ENCODE peak calls at places on chromosomes 13 and 19, in nine cellular contexts. V, K, Y, C, U, L, B, J and H are unnamed samples. For H3K27me3, the result is how much of the 10 kb centered on the place peaks cover.

GRCh38 chr13:30466841-30467252 is 1.1 kb upstream of the HMGB1 start:
- DNase-seq in B (no peak), J (no peak), U (no peak), K (no peak), Y (no peak), V (no peak), C (no peak), L (no peak), H (peak)

GRCh38 chr13:48892311-48892710 is 83.4 kb upstream of the FNDC3A start:
- DNase-seq in Y (no peak), J (no peak), V (no peak), C (no peak), K (peak), L (no peak), B (no peak), U (no peak), H (peak)

GRCh38 chr19:38321646-38322323 is 2.1 kb downstream of the KCNK6 start:
- DNase-seq in L (peak), J (peak), V (no peak), Y (no peak), C (no peak), K (peak), U (no peak), B (no peak), H (no peak)

GRCh38 chr19:5080030-5080644 is 111.2 kb downstream of the KDM4B start:
- DNase-seq in K (no peak), J (no peak), C (no peak), Y (no peak), L (no peak), B (peak), U (no peak), V (no peak), H (no peak)

GRCh38 chr19:15368798-15369593 is 10.6 kb downstream of the AKAP8 start:
- DNase-seq in V (no peak), K (no peak), J (no peak), C (no peak), U (no peak), B (peak), L (no peak), Y (no peak), H (no peak)

GRCh38 chr19:58544591-58545285 is 874 bp downstream of the TRIM28 start:
- DNase-seq in Y (no peak), B (no peak), L (no peak), J (no peak), K (peak), V (no peak), U (no peak), C (peak), H (no peak)

GRCh38 chr13:75430618-75431209 is 51.3 kb downstream of the TBC1D4 start:
- DNase-seq in K (no peak), L (no peak), J (no peak), U (no peak), B (no peak), Y (no peak), C (no peak), V (no peak), H (no peak)

GRCh38 chr13:41848435-41849255 is 112.3 kb downstream of the VWA8 start:
- DNase-seq in L (no peak), Y (no peak), J (no peak), K (peak), V (no peak), C (no peak), U (peak), B (no peak), H (no peak)

GRCh38 chr19:14519860-14520407 is 1.7 kb upstream of the DNAJB1 start:
- DNase-seq in C (no peak), U (no peak), B (no peak), Y (no peak), V (no peak), L (no peak), J (peak), K (peak), H (no peak)

GRCh38 chr13:54206601-54207000 is 1178.0 kb downstream of the OLFM4 start:
- DNase-seq in K (no peak), J (no peak), L (no peak), C (no peak), V (no peak), B (no peak), Y (no peak), U (no peak), H (no peak)

GRCh38 chr19:47247308-47247990 is 8.9 kb upstream of the CCDC9 start:
- DNase-seq in C (peak), K (peak), B (peak), Y (peak), U (peak), V (no peak), J (peak), L (peak), H (peak)

GRCh38 chr19:53945441-53945840 is 17.3 kb upstream of the CACNG8 start:
- DNase-seq in B (no peak), J (no peak), Y (no peak), K (peak), C (no peak), U (peak), L (no peak), V (peak), H (no peak)

GRCh38 chr13:71290963-71291937 is 575.8 kb downstream of the DACH1 start:
- DNase-seq in V (no peak), U (no peak), J (no peak), C (peak), B (no peak), Y (no peak), K (peak), L (no peak), H (peak)

GRCh38 chr13:64075543-64076271 is 2660.1 kb upstream of the PCDH20 start:
- DNase-seq in L (no peak), B (no peak), V (no peak), Y (no peak), K (no peak), J (no peak), C (no peak), U (no peak), H (no peak)

GRCh38 chr13:31725841-31726240 is 13.5 kb upstream of the RXFP2 start:
- DNase-seq in C (no peak), B (no peak), J (no peak), U (no peak), V (no peak), L (no peak), Y (no peak), K (no peak), H (no peak)

GRCh38 chr19:50568321-50569022 is at the start of gene LRRC4B:
- DNase-seq in C (no peak), K (peak), L (no peak), U (peak), Y (no peak), B (no peak), J (no peak), V (no peak), H (no peak)

GRCh38 chr13:20369886-20370361 is 137.8 kb upstream of the GJB6 start:
- DNase-seq in K (no peak), J (no peak), V (no peak), C (no peak), L (no peak), U (no peak), B (no peak), Y (no peak), H (peak)

GRCh38 chr13:65656740-65657329 is 1573.3 kb downstream of the PCDH9 start:
- DNase-seq in Y (no peak), U (no peak), V (no peak), C (no peak), L (no peak), J (no peak), K (peak), B (no peak), H (no peak)

GRCh38 chr19:49436381-49437017 is 4.8 kb downstream of the SLC17A7 start:
- DNase-seq in B (no peak), L (no peak), J (no peak), K (no peak), C (no peak), U (peak), V (no peak), Y (no peak), H (peak)

GRCh38 chr13:85434927-85435326 is 364.3 kb downstream of the SLITRK6 start:
- DNase-seq in B (no peak), L (no peak), K (no peak), U (no peak), C (no peak), V (no peak), Y (no peak), J (no peak), H (no peak)

GRCh38 chr13:33066329-33066728 is 50.1 kb downstream of the KL start:
- DNase-seq in K (no peak), J (no peak), B (no peak), U (no peak), C (no peak), Y (no peak), L (no peak), V (no peak), H (no peak)

GRCh38 chr19:10560154-10560553 is 5.7 kb downstream of the KRI1 start:
- DNase-seq in V (no peak), J (no peak), B (no peak), U (no peak), C (no peak), Y (no peak), L (no peak), K (no peak), H (no peak)

GRCh38 chr13:79767126-79767525 is 286.2 kb downstream of the NDFIP2 start:
- DNase-seq in V (no peak), J (no peak), B (no peak), U (no peak), Y (no peak), L (no peak), K (peak), C (no peak), H (no peak)

GRCh38 chr13:32587774-32588165 is 1.5 kb downstream of the PDS5B start:
- DNase-seq in B (no peak), Y (no peak), V (no peak), J (no peak), C (no peak), U (no peak), K (no peak), L (no peak), H (no peak)

GRCh38 chr13:77876176-77876575 is 42.5 kb downstream of the EDNRB start:
- DNase-seq in L (no peak), U (no peak), J (no peak), C (no peak), K (no peak), B (no peak), V (no peak), Y (no peak), H (no peak)

GRCh38 chr19:10086904-10087256 is 763 bp downstream of the SHFL start:
- DNase-seq in B (peak), Y (no peak), K (peak), V (no peak), C (no peak), U (no peak), J (peak), L (no peak), H (peak)

GRCh38 chr13:75569576-75569975 is 20.0 kb downstream of the UCHL3 start:
- DNase-seq in J (no peak), L (no peak), U (no peak), B (no peak), V (no peak), C (no peak), Y (no peak), K (no peak), H (no peak)

GRCh38 chr19:33303791-33304759 is 1.7 kb upstream of the CEBPA start:
- DNase-seq in J (peak), K (peak), U (no peak), L (no peak), B (peak), C (no peak), Y (no peak), V (no peak), H (no peak)

GRCh38 chr19:8654591-8655339 is 24.3 kb downstream of the NFILZ start:
- DNase-seq in B (peak), K (peak), V (no peak), L (peak), U (peak), Y (peak), J (peak), C (peak), H (peak)
- H3K4me3 ChIP-seq in B (no peak), K (no peak), V (no peak), L (peak), U (no peak), Y (no peak), J (no peak), C (peak), H (no peak)

DNA sequence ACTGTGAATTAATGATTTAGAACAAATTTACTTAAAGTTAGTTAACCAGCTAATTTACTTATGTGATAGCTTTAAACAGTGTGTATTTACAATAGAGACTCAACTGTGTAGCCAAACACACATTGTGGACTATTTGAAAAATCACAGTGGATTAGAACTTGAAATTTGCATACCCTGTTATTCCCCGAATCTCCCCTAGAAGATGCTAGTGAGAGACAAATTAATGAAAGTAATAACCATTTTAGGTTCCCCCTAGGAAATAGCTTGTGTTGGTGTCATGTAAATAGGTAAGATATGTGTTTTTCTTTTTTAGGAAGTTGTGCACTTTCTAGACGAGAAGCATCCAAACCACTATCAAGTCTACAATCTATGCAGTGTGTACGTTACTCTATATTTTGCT is 98.5 kb downstream of the C1QTNF9 start:
- DNase-seq in L (no peak), B (no peak), Y (no peak), K (no peak), J (no peak), U (no peak), C (no peak), V (no peak), H (no peak)
- TF ChIP-seq CTCF in L (no peak), B (no peak), Y (no peak), K (peak), J (no peak), U (peak), C (no peak), V (no peak), H (peak)

DNA sequence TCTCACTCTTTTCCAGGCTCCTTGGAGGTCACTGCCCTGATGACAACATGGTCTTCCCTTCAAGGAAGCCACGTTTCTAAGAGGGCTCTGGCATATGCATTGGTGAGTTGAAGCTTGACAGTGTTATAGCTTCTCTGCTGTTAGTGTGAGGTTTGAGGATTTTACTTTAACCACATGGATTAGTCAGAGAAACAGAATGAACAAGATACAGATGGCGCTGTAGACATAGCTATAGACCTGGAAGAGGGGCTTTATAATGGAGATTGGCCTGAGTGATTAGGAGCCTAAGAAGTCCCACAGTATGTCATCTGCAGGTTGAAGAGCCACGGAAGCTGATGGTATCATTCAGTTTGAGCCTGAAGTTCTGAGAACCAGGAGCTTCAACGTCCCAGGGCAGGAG is 18.4 kb upstream of the URI1 start:
- DNase-seq in L (no peak), U (no peak), C (no peak), J (no peak), V (no peak), Y (no peak), B (no peak), K (no peak), H (no peak)
- H3K27me3 ChIP-seq in L (under half), U (under half), C (under half), J (under half), V (under half), Y (under half), B (under half), K (under half), H (under half)

DNA sequence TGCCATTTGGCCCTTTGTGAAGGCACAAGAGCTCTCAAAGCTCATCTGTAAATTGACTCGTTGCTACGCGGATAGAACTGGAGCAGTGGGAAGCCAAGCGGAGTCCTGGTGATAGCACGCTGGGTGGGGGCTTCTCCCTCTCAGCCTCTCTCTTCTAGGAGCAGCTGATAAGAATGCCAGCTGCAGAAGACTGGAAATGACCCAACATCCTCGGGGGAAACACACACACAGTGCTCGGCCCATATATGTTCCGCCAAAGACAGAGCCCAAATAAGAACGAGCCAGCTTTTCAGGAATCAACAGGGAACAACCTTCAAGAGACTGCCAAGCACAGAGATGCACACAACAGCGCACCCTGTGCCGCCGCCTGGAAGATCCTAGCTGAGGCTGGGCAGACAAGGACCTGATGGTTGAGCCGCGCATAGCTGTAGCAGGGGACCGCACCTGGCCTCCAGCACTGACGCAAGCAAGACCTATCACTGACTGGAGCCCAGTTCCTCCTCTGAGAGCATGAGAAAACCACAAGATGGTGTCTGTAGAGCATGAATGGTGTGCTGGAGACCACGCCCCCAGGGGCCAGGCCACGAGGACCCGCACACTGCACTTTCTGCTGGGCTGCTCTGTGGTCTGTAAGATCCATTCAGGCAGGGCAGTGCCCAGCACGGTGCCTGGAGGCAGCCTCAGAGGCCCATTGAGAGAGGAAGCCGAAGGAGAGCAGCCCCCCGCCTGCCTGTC is 16.0 kb upstream of the SLC35E1 start:
- DNase-seq in K (peak), J (no peak), C (peak), V (no peak), L (no peak), Y (no peak), B (peak), U (no peak), H (peak)
- H3K4me3 ChIP-seq in K (no peak), J (peak), C (peak), V (no peak), L (peak), Y (peak), B (peak), U (no peak), H (peak)

GRCh38 chr13:110925023-110925608 is 10.2 kb upstream of the ANKRD10 start:
- DNase-seq in B (no peak), Y (no peak), C (no peak), V (no peak), J (no peak), L (no peak), K (peak), U (peak), H (no peak)
- TF ChIP-seq CTCF in B (peak), Y (no peak), C (no peak), V (peak), J (no peak), L (peak), K (peak), U (peak), H (peak)

GRCh38 chr19:3272532-3272931 is 48.1 kb downstream of the CELF5 start:
- DNase-seq in U (no peak), B (no peak), Y (no peak), J (no peak), K (no peak), C (no peak), L (no peak), V (no peak), H (no peak)

GRCh38 chr19:3268326-3268725 is 43.9 kb downstream of the CELF5 start:
- DNase-seq in Y (no peak), C (no peak), L (no peak), U (no peak), J (no peak), V (peak), B (no peak), K (no peak), H (no peak)

GRCh38 chr19:3270908-3271307 is 46.4 kb downstream of the CELF5 start:
- DNase-seq in K (peak), B (no peak), C (peak), U (peak), J (no peak), Y (no peak), L (no peak), V (peak), H (no peak)

GRCh38 chr19:3268763-3269162 is 44.3 kb downstream of the CELF5 start:
- DNase-seq in C (no peak), V (no peak), J (no peak), L (no peak), K (no peak), Y (no peak), B (no peak), U (no peak), H (no peak)

DNA sequence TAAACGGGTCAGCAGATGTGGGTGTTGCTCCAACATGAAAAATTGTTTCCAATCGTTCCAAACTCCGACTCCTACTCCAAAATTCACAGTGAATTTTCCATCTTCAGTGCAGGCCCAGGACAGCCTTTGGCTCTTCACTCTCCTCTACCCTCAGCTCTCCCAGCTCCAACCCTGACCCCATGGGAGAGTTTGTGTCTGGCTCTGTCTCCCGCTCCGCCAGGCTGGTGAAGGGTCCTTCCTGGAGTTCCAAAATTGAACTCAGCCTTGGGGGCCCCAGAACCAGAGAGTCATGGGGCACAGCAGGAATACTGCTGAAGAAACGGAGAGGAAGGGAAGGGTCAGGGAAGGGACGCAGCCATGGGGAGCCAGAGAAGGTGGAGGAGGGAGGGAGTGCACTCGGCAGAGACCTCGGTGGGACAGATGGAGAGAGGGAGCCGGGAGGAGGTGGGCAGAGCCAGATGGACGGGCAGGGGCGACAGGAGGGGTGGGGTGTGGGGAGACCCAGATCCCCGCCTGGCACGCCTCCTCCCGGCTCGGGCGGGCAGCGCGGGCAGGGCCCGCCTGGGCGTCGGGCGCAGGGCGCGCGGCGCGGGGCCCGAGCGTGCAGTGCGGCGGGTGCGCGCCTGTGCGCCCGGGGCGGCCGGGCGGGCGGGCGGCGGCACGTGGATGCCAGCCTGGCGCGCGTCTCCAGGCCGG is 45.7 kb downstream of the CELF5 start:
- DNase-seq in Y (no peak), J (no peak), U (no peak), C (no peak), L (no peak), B (no peak), V (no peak), K (no peak), H (no peak)
- H3K27me3 ChIP-seq in Y (half or more), J (under half), U (under half), C (under half), L (half or more), B (under half), V (under half), K (under half), H (under half)

DNA sequence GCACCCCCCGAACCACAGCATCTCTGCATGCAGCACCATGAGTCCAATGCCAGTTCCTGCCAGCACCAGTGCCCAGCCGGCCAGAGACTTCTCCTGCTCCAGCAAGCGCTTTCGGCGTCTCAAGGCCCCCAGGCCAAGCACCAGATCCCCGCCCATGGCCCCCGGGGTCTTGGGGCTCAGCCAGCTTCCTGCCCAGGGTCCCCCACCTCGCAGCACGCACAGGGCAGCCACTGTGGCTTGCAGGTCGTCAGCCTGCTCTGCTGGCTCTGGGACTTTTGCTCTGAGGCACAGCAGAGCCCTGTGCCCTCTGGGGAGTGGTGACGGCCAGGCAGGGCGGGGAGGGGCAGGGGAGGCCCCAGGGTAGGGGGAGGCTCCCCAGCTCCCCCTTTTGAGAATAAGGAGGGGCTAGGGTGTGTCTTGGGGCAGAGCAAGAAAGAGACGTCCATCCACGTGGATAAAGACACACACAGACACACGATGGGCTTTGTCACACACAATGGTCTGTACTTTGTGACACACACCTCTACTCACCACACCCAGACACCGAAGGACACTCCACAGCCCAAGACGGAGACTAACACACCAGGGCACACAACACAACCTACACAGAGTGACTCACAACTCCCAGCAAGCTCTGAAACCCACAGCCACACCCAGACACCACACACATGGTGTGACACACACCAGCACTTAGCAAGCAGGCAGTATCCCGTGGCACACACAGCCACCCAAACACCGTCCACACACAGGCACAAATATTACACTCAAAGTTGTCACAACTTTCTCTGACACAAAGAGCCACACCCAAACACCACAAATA is at the start of gene KCNN4:
- DNase-seq in J (no peak), Y (no peak), K (no peak), U (no peak), B (no peak), L (no peak), V (no peak), C (peak), H (peak)
- H3K4me3 ChIP-seq in J (no peak), Y (peak), K (no peak), U (no peak), B (no peak), L (no peak), V (no peak), C (peak), H (peak)